ENCODE peak calls at places on chromosomes 12 and 14, in five cellular contexts. O, C, T, P and S are unnamed samples.

GRCh38 chr14:66330218-66330617 is 156.0 kb upstream of the CCDC196 start:
- DNase-seq in O (no peak), C (no peak), T (no peak), P (no peak), S (no peak)

GRCh38 chr12:58310368-58310767 is 369.0 kb downstream of the ATP23 start:
- DNase-seq in C (no peak), T (peak), P (no peak), O (no peak), S (no peak)

GRCh38 chr12:93957870-93958269 is 190.5 kb upstream of the PLXNC1 start:
- DNase-seq in C (no peak), P (no peak), T (no peak), O (no peak), S (peak)

GRCh38 chr12:130335517-130336392 is 1.9 kb upstream of the PIWIL1 start:
- DNase-seq in O (no peak), P (no peak), T (peak), C (peak), S (peak)

GRCh38 chr14:62528296-62528695 is 517.0 kb downstream of the KCNH5 start:
- DNase-seq in T (no peak), O (no peak), P (no peak), C (no peak), S (no peak)

GRCh38 chr12:64753427-64753826 is 5.8 kb downstream of the GNS start:
- DNase-seq in P (no peak), C (no peak), T (no peak), O (no peak), S (no peak)

GRCh38 chr14:72543325-72543724 is 350.6 kb downstream of the DPF3 start:
- DNase-seq in C (peak), P (no peak), T (no peak), O (no peak), S (no peak)

GRCh38 chr12:29552324-29552927 is 54.9 kb upstream of the OVCH1 start:
- DNase-seq in O (peak), P (peak), C (peak), T (peak), S (no peak)

GRCh38 chr12:114670257-114670955 is 13.6 kb downstream of the TBX3 start:
- DNase-seq in P (no peak), C (no peak), T (no peak), O (no peak), S (no peak)

GRCh38 chr12:52402873-52403510 is 3.1 kb downstream of the KRT82 start:
- DNase-seq in O (no peak), C (peak), T (no peak), P (no peak), S (no peak)

GRCh38 chr14:102117852-102118251 is 21.8 kb upstream of the WDR20 start:
- DNase-seq in P (peak), T (no peak), C (no peak), O (no peak), S (no peak)

GRCh38 chr12:113666223-113666622 is 194.6 kb upstream of the LHX5 start:
- DNase-seq in O (no peak), T (no peak), C (no peak), P (no peak), S (no peak)

GRCh38 chr12:31726575-31726974 is 2.2 kb downstream of the AMN1 start:
- DNase-seq in C (no peak), P (no peak), T (no peak), O (no peak), S (no peak)

GRCh38 chr12:2877959-2878732 is 1.1 kb downstream of the RHNO1 start:
- DNase-seq in C (peak), P (peak), O (no peak), T (peak), S (no peak)

GRCh38 chr14:79328863-79329262 is 882.4 kb downstream of the DIO2 start:
- DNase-seq in C (no peak), T (no peak), P (no peak), O (no peak), S (no peak)

GRCh38 chr12:50110127-50110761 is 1.8 kb upstream of the COX14 start:
- DNase-seq in P (peak), O (peak), T (peak), C (no peak), S (peak)

GRCh38 chr12:122865268-122866231 is 30.3 kb downstream of the HIP1R start:
- DNase-seq in T (no peak), C (peak), P (peak), O (peak), S (no peak)

GRCh38 chr12:10191865-10192264 is 13.0 kb downstream of the TMEM52B start:
- DNase-seq in C (no peak), O (no peak), P (no peak), T (peak), S (no peak)

GRCh38 chr14:32202468-32202865 is 602 bp downstream of the RNU6-8 start:
- DNase-seq in P (no peak), O (no peak), C (peak), T (no peak), S (no peak)

GRCh38 chr14:55220230-55220629 is 28.8 kb upstream of the DLGAP5 start:
- DNase-seq in C (no peak), O (no peak), T (no peak), P (no peak), S (no peak)

GRCh38 chr14:53842938-53843337 is 113.7 kb downstream of the BMP4 start:
- DNase-seq in T (peak), P (no peak), C (no peak), O (no peak), S (no peak)

GRCh38 chr12:103994235-103994634 is 28.6 kb downstream of the TDG start:
- DNase-seq in C (no peak), T (no peak), O (no peak), P (no peak), S (no peak)

GRCh38 chr14:21278632-21279031 is 1.3 kb upstream of the RPGRIP1 start:
- DNase-seq in P (no peak), T (no peak), O (no peak), C (no peak), S (no peak)

GRCh38 chr12:96434107-96434506 is 33.9 kb upstream of the CDK17 start:
- DNase-seq in P (no peak), C (no peak), O (peak), T (peak), S (peak)

GRCh38 chr14:102424923-102425322 is 62.2 kb downstream of the TECPR2 start:
- DNase-seq in T (no peak), P (no peak), O (no peak), C (no peak), S (no peak)

GRCh38 chr14:31745741-31746140 is 184.5 kb downstream of the NUBPL start:
- DNase-seq in C (peak), P (no peak), O (no peak), T (no peak), S (no peak)

GRCh38 chr12:60012659-60013058 is 416.8 kb downstream of the SLC16A7 start:
- DNase-seq in C (no peak), O (no peak), P (no peak), T (no peak), S (no peak)

GRCh38 chr12:2346405-2346804 is 293.6 kb downstream of the CACNA1C start:
- DNase-seq in O (no peak), T (no peak), P (no peak), C (no peak), S (no peak)

GRCh38 chr14:42884100-42884499 is 1277.4 kb downstream of the LRFN5 start:
- DNase-seq in P (no peak), O (no peak), C (no peak), T (peak), S (peak)

GRCh38 chr14:37051680-37052079 is 120.7 kb downstream of the SLC25A21 start:
- DNase-seq in P (no peak), T (no peak), O (no peak), C (no peak), S (no peak)

GRCh38 chr12:12812163-12812562 is 983 bp upstream of the DDX47 start:
- DNase-seq in T (no peak), C (no peak), P (no peak), O (no peak), S (no peak)
- TF ChIP-seq CTCF in T (no peak), C (peak), P (no peak), O (no peak), S (no peak)

DNA sequence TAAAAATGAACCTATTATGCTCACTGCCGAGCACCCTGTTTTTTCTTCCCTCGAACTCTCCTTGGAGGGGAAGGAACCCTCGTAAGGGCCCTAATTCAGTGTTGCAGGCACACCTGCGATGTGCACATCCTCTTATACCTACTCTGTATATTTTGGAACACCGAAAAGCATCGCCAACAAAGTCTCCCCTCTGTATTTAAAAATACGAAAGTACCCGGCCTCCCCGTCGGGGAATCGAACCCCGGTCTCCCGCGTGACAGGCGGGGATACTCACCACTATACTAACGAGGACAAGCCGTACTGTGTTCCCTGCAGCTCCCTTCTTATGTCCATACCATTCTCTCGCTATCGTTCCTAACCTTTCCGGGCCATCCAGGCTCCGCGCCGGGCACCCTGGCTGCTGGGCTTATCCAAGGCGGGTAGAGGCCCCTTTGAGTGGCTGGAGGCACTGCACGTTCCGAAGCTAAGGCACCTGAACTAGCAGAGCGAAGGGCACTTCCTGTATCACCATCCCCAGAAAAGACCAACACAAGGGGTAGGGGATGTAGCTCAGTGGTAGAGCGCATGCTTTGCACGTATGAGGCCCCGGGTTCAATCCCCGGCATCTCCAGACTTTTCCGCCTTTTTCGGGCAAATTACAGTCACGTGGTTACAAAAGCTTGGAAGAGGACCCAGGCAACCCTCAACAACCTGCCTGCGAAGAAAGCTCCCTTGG is 25.1 kb upstream of the UBC start:
- DNase-seq in C (peak), O (peak), T (peak), P (peak), S (peak)
- TF ChIP-seq CTCF in C (no peak), O (no peak), T (no peak), P (no peak), S (no peak)

GRCh38 chr12:101200145-101200544 is 9.9 kb downstream of the SLC5A8 start:
- DNase-seq in T (no peak), C (no peak), P (no peak), O (no peak), S (no peak)

GRCh38 chr12:101204598-101205304 is 5.3 kb downstream of the SLC5A8 start:
- DNase-seq in C (peak), P (no peak), O (no peak), T (no peak), S (no peak)

DNA sequence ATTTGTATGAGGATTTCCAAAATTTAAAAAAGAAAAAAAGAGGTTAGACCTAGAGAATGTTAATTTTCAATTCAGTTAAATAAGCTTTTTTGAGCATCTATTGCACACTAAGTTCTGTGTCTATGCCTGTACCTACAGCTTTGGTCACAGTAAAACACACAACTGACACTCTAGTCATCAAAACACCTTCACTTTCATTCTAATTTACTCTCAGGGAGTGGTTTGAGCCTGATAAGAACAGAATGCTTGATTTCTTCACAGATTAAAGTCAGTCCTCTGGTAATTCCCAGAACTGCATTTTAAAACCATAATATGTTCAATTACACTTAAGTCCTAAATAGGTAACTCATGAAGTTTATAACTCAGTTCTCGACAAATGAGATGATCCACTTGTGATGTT is 9.2 kb downstream of the SLC5A8 start:
- DNase-seq in P (no peak), T (no peak), O (no peak), C (no peak), S (no peak)
- TF ChIP-seq CTCF in P (no peak), T (no peak), O (no peak), C (no peak), S (no peak)

DNA sequence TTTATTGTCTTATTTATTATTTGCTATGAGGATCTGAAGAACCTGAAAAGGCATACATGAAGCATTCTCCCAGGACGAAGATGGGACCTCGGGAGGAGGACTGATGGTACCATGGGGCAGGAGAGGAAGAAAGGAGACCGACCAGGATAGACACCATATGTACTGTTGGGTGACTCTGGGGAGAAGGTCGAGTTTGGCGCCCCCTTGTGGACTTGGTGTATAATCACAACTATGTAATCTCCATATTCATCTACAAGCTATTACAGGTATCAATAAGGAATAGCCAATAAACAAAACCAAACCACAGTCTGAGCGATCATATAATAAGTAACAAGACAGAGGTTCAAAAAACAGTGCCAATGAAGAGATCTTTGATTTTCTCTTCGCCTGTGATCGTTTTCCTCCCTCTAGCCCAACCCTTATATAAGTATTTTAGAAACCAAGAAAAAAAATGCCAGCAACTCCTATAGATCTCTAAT is 139.1 kb downstream of the SPTSSA start:
- DNase-seq in P (peak), O (peak), T (peak), C (peak), S (peak)
- TF ChIP-seq CTCF in P (peak), O (peak), T (peak), C (peak), S (peak)

GRCh38 chr12:20194171-20194570 is 174.2 kb upstream of the PDE3A start:
- DNase-seq in T (peak), O (no peak), P (no peak), C (peak), S (no peak)
- TF ChIP-seq CTCF in T (peak), O (no peak), P (no peak), C (peak), S (peak)